ENCODE peak calls at places on chromosome 4, in five cellular contexts. W is HepG2, Z is HCT116, Y is GM23338, P is HL-60. E is an unnamed sample.

GRCh38 chr4:94974773-94975172 is 217.0 kb downstream of the BMPR1B start:
- DNase-seq in W (no peak), Y (no peak), P (no peak), Z (no peak), E (no peak)

GRCh38 chr4:3346146-3346545 is 53.3 kb downstream of the RGS12 start:
- DNase-seq in P (peak), Y (peak), Z (peak), W (peak), E (peak)

GRCh38 chr4:38493068-38493467 is 170.9 kb upstream of the KLF3 start:
- DNase-seq in W (no peak), Y (no peak), P (no peak), Z (no peak), E (no peak)

GRCh38 chr4:38856046-38856445 is 571 bp downstream of the TLR6 start:
- DNase-seq in W (no peak), P (peak), Z (no peak), Y (no peak), E (no peak)

GRCh38 chr4:158670975-158671664 is 567 bp downstream of the C4orf46 start:
- DNase-seq in W (peak), Z (peak), Y (peak), P (peak), E (peak)

GRCh38 chr4:99024481-99025275 is 29.2 kb downstream of the METAP1 start:
- DNase-seq in P (no peak), Y (no peak), W (no peak), Z (no peak), E (no peak)

GRCh38 chr4:40152642-40153041 is 44.2 kb upstream of the RHOH start:
- DNase-seq in P (no peak), Y (no peak), W (no peak), Z (no peak), E (no peak)

GRCh38 chr4:140819621-140820020 is 63.4 kb upstream of the TBC1D9 start:
- DNase-seq in Z (no peak), P (no peak), Y (no peak), W (no peak), E (no peak)

GRCh38 chr4:173135241-173135847 is 33.3 kb upstream of the GALNT7 start:
- DNase-seq in Y (no peak), Z (no peak), W (no peak), P (no peak), E (no peak)

GRCh38 chr4:128228778-128229457 is 58.7 kb downstream of the PGRMC2 start:
- DNase-seq in Z (no peak), P (no peak), Y (no peak), W (no peak), E (peak)

GRCh38 chr4:127622923-127623754 is 9.6 kb upstream of the INTU start:
- DNase-seq in P (peak), Y (peak), W (peak), Z (no peak), E (peak)

GRCh38 chr4:145818001-145818400 is 120.6 kb downstream of the ZNF827 start:
- DNase-seq in W (no peak), Z (no peak), P (no peak), Y (no peak), E (no peak)

GRCh38 chr4:150038335-150039076 is 39.7 kb upstream of the DCLK2 start:
- DNase-seq in P (no peak), W (no peak), Y (no peak), Z (no peak), E (no peak)

GRCh38 chr4:87068591-87069021 is 133.8 kb downstream of the AFF1 start:
- DNase-seq in Y (no peak), P (no peak), Z (no peak), W (no peak), E (peak)

GRCh38 chr4:83362492-83363329 is 28.1 kb upstream of the HPSE start:
- DNase-seq in Y (peak), Z (no peak), W (peak), P (peak), E (peak)

GRCh38 chr4:40546506-40546905 is 83.2 kb downstream of the RBM47 start:
- DNase-seq in Z (no peak), W (peak), P (no peak), Y (no peak), E (no peak)

GRCh38 chr4:17762705-17763104 is 18.7 kb downstream of the FAM184B start:
- DNase-seq in Y (peak), Z (no peak), W (peak), P (no peak), E (no peak)

GRCh38 chr4:97720869-97721432 is 422.3 kb downstream of the STPG2 start:
- DNase-seq in Z (peak), Y (peak), P (no peak), W (peak), E (peak)

GRCh38 chr4:41339812-41340809 is 83.4 kb downstream of the UCHL1 start:
- DNase-seq in W (no peak), Z (no peak), P (no peak), Y (peak), E (peak)

GRCh38 chr4:161208564-161208963 is 955.2 kb downstream of the FSTL5 start:
- DNase-seq in Y (no peak), Z (no peak), W (no peak), P (no peak), E (peak)

GRCh38 chr4:128573781-128574508 is 235.6 kb upstream of the JADE1 start:
- DNase-seq in Z (no peak), Y (peak), W (peak), P (no peak), E (no peak)

GRCh38 chr4:143512978-143513313 is 556 bp upstream of the SMARCA5 start:
- DNase-seq in P (no peak), W (no peak), Y (no peak), Z (no peak), E (no peak)

GRCh38 chr4:56804551-56804950 is 16.9 kb downstream of the SPINK2 start:
- DNase-seq in Y (no peak), W (no peak), P (peak), Z (no peak), E (no peak)

DNA sequence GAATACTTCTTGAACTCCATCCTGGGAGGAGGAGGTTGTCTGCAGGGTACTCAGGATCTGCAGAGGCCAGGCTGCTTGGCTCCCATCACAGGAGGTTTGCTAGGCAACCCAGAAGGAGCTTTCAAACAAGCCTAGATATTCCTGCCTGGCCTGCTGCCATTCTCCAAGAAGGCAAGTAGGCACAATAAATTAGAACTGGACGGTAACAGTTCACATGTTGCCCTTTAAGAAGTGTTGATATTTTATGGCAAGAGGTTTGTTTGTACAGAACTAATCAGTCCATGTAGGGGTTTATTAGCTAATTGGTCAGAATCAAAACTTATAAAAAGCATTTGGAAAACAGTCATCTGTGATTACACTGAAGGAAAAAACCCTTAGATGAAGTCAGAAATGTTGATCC is 39.3 kb downstream of the SYNPO2 start:
- DNase-seq in Z (no peak), P (no peak), W (no peak), Y (no peak), E (no peak)
- TF ChIP-seq REST in Z (no peak), P (no peak), W (no peak), Y (no peak), E (no peak)

DNA sequence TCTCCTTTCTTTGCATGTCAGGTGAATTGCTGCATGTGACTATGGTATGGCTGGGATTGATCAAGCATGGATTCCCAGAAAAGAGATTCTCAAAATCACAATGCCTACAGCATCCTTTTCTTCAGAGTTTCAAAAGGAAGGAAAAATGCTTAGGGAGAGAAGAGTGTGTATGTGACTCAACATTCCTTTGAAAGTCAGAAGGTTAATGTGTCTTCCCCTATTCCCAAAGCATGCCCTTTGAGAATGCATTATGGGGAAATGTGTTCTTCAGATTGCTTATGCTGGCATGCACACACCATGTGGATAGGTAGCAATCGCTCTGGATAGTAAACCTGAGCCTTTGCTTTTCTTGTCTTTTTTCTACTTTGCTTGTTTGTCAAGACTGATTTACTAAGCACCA is 78.5 kb downstream of the ELOVL6 start:
- DNase-seq in W (no peak), Y (no peak), Z (no peak), P (no peak), E (no peak)
- TF ChIP-seq REST in W (no peak), Y (no peak), Z (no peak), P (no peak), E (no peak)

GRCh38 chr4:85905761-85906160 is 430.8 kb downstream of the ARHGAP24 start:
- DNase-seq in Y (no peak), P (no peak), Z (no peak), W (no peak), E (no peak)
- TF ChIP-seq REST in Y (no peak), P (no peak), Z (no peak), W (no peak), E (no peak)

DNA sequence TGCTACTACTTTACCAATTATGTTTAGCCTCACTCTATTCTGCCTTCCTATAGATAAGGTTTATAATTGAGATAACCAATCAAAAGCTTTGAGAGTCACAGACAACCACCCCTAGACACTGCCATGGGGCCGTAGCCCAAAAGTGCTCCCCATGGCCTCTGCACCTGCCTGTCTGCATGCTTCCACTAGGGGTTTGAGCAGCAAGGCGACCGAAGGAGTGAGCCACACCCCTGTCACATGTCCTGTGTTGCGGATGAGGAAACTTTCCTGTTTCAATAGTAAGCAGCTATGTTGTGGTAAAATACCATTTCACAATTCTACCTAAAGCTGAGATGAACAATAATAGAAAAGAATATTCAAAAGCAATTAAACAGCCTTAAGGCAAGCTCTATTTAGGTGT is 856.0 kb upstream of the FRG1 start:
- DNase-seq in W (no peak), P (peak), Z (peak), Y (peak), E (no peak)
- TF ChIP-seq REST in W (no peak), P (no peak), Z (no peak), Y (no peak), E (no peak)

GRCh38 chr4:137471461-137471860 is 60.8 kb downstream of the PCDH18 start:
- DNase-seq in Y (no peak), W (no peak), P (no peak), Z (no peak), E (no peak)
- TF ChIP-seq REST in Y (no peak), W (no peak), P (no peak), Z (no peak), E (no peak)

DNA sequence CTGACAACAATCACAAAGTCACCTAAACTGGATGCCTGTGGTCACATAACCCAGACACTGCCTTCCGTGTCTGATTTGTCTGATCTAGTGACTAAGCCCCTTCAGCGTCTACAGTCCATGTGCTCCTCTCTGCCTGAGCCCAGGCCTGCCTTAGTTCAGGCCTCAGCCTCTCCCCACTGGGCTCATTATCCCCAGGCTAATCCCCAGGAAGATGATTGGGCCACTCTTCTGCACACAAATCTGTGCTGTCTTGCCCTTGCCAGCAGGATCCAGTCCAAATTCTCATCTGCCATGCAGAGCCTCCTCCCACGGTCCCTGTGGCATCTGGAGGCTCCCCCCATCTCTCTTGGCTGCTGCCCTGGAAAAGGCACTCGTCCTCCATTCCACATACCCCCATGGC is 96.5 kb downstream of the SLC2A9 start:
- DNase-seq in P (no peak), Y (no peak), W (no peak), Z (no peak), E (no peak)
- TF ChIP-seq REST in P (no peak), Y (no peak), W (no peak), Z (no peak), E (no peak)

DNA sequence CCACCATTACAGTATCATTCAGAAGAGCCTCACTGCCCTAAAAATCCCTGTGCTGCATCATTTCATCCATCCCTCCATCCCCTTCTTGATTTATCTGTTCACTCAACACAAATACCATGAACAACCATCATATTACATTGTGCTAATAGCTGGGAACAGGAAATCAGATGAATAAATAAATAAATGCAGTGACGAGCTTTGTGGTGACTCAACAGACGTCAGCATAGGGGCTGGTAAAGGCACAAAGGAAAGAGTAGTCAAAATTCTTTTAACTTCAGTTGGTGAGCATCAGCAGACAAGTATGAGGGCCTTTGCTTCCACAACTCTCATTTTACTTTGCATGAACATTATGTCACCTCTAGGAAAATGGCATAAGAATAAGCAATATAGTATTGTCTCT is 65.4 kb downstream of the EDNRA start:
- DNase-seq in P (no peak), W (no peak), Y (no peak), Z (no peak), E (no peak)
- TF ChIP-seq REST in P (no peak), W (no peak), Y (no peak), Z (no peak), E (no peak)

E was measured in SK-N-SH.